ENCODE peak calls at places on chromosomes 13 and 19, in six cellular contexts. I is AG10803, Y is AG09309, W is GM10248, N is Calu3, V is IMR-90. R is an unnamed sample.

GRCh38 chr19:56707821-56708220 is 36.3 kb upstream of the ZNF835 start:
- DNase-seq in W (no peak), I (no peak), Y (no peak), V (no peak), N (no peak), R (no peak)

GRCh38 chr13:42762251-42762650 is 19.1 kb upstream of the FAM216B start:
- DNase-seq in Y (no peak), W (no peak), V (peak), N (no peak), I (no peak), R (no peak)

GRCh38 chr13:48317511-48317981 is 14.0 kb downstream of the RB1 start:
- DNase-seq in I (no peak), W (no peak), N (no peak), V (no peak), Y (no peak), R (no peak)

GRCh38 chr19:23262892-23263291 is 12.7 kb upstream of the ZNF724 start:
- DNase-seq in I (no peak), N (no peak), Y (no peak), V (no peak), W (no peak), R (no peak)

GRCh38 chr13:113599396-113599795 is 14.8 kb downstream of the TFDP1 start:
- DNase-seq in I (no peak), Y (no peak), V (no peak), W (no peak), N (no peak), R (no peak)

GRCh38 chr19:15812059-15812722 is 3.3 kb downstream of the OR10H1 start:
- DNase-seq in I (peak), V (no peak), Y (no peak), W (no peak), N (no peak), R (peak)

GRCh38 chr19:46020819-46021125 is 2.1 kb downstream of the PGLYRP1 start:
- DNase-seq in W (no peak), I (no peak), N (no peak), Y (no peak), V (no peak), R (no peak)

GRCh38 chr13:28537149-28537548 is 42.2 kb upstream of the FLT1 start:
- DNase-seq in W (no peak), Y (no peak), N (no peak), V (no peak), I (no peak), R (no peak)

GRCh38 chr19:15934332-15935078 is at the start of gene CYP4F11:
- DNase-seq in I (no peak), N (peak), W (no peak), V (no peak), Y (no peak), R (no peak)

GRCh38 chr19:16654621-16655020 is 5.3 kb downstream of the SMIM7 start:
- DNase-seq in I (no peak), N (no peak), V (no peak), W (no peak), Y (no peak), R (no peak)

GRCh38 chr19:34575206-34575605 is 93.6 kb downstream of the WTIP start:
- DNase-seq in V (no peak), W (no peak), Y (no peak), N (no peak), I (no peak), R (no peak)

GRCh38 chr19:16051254-16052025 is 24.9 kb upstream of the TPM4 start:
- DNase-seq in N (no peak), I (no peak), V (no peak), Y (no peak), W (peak), R (peak)

GRCh38 chr19:43464089-43464775 is 1.2 kb downstream of the LYPD3 start:
- DNase-seq in W (peak), I (no peak), Y (no peak), N (peak), V (no peak), R (no peak)

GRCh38 chr19:2035590-2035991 is 15.5 kb downstream of the MKNK2 start:
- DNase-seq in V (no peak), I (no peak), Y (no peak), N (no peak), W (no peak), R (no peak)

GRCh38 chr19:57807541-57807940 is 7.2 kb downstream of the ZNF552 start:
- DNase-seq in W (no peak), I (peak), Y (no peak), N (no peak), V (no peak), R (no peak)

GRCh38 chr13:31053098-31053497 is 108.6 kb downstream of the HSPH1 start:
- DNase-seq in N (peak), W (no peak), Y (no peak), I (peak), V (peak), R (no peak)

GRCh38 chr13:31067416-31068118 is 94.1 kb downstream of the HSPH1 start:
- DNase-seq in Y (peak), W (no peak), N (no peak), I (peak), V (peak), R (peak)

GRCh38 chr13:113121183-113121927 is 1.2 kb upstream of the F10 start:
- DNase-seq in N (no peak), Y (no peak), I (no peak), V (no peak), W (no peak), R (no peak)

GRCh38 chr13:42807236-42807635 is 25.9 kb downstream of the FAM216B start:
- DNase-seq in N (no peak), I (peak), V (peak), W (no peak), Y (no peak), R (no peak)

GRCh38 chr19:932647-933552 is 7.1 kb downstream of the ARID3A start:
- DNase-seq in W (peak), Y (peak), I (peak), N (peak), V (peak), R (peak)

GRCh38 chr19:40165362-40165937 is 25.8 kb upstream of the MAP3K10 start:
- DNase-seq in N (peak), I (peak), V (no peak), W (peak), Y (no peak), R (peak)

GRCh38 chr13:29170451-29171082 is 350.4 kb downstream of the MTUS2 start:
- DNase-seq in I (no peak), N (no peak), V (no peak), Y (no peak), W (no peak), R (no peak)

GRCh38 chr19:49973987-49974386 is 13.0 kb upstream of the SIGLEC11 start:
- DNase-seq in V (no peak), W (no peak), Y (no peak), N (no peak), I (no peak), R (no peak)

GRCh38 chr13:91111476-91112190 is 235.9 kb upstream of the MIR17HG start:
- DNase-seq in N (no peak), V (no peak), W (no peak), I (no peak), Y (no peak), R (no peak)

GRCh38 chr19:37304190-37304883 is 66.6 kb upstream of the ZNF527 start:
- DNase-seq in V (no peak), W (no peak), I (no peak), N (no peak), Y (no peak), R (no peak)

GRCh38 chr13:77859450-77859849 is 59.2 kb downstream of the EDNRB start:
- DNase-seq in V (peak), Y (no peak), N (no peak), W (no peak), I (peak), R (no peak)

GRCh38 chr19:4328243-4328990 is 10.2 kb downstream of the STAP2 start:
- DNase-seq in I (peak), Y (no peak), W (peak), V (peak), N (no peak), R (peak)

GRCh38 chr13:98717256-98717655 is 35.2 kb downstream of the SLC15A1 start:
- DNase-seq in I (no peak), W (no peak), N (no peak), V (no peak), Y (no peak), R (no peak)

GRCh38 chr19:42242071-42242511 is 311 bp downstream of the GSK3A start:
- DNase-seq in I (peak), N (peak), Y (no peak), W (no peak), V (no peak), R (peak)

GRCh38 chr13:40283666-40284065 is 382.8 kb downstream of the FOXO1 start:
- DNase-seq in W (no peak), Y (no peak), I (no peak), N (no peak), V (no peak), R (no peak)

GRCh38 chr19:13795595-13796300 is 505 bp downstream of the ZSWIM4 start:
- DNase-seq in W (peak), V (peak), N (peak), Y (no peak), I (peak), R (peak)

GRCh38 chr19:13797870-13798269 is 2.6 kb downstream of the ZSWIM4 start:
- DNase-seq in N (peak), Y (peak), V (peak), I (peak), W (no peak), R (no peak)

GRCh38 chr19:13797058-13797440 is 1.8 kb downstream of the ZSWIM4 start:
- DNase-seq in Y (no peak), V (no peak), N (no peak), W (no peak), I (no peak), R (no peak)

GRCh38 chr19:13794752-13795589 is at the start of gene ZSWIM4:
- DNase-seq in Y (peak), V (peak), W (peak), I (peak), N (peak), R (peak)

DNA sequence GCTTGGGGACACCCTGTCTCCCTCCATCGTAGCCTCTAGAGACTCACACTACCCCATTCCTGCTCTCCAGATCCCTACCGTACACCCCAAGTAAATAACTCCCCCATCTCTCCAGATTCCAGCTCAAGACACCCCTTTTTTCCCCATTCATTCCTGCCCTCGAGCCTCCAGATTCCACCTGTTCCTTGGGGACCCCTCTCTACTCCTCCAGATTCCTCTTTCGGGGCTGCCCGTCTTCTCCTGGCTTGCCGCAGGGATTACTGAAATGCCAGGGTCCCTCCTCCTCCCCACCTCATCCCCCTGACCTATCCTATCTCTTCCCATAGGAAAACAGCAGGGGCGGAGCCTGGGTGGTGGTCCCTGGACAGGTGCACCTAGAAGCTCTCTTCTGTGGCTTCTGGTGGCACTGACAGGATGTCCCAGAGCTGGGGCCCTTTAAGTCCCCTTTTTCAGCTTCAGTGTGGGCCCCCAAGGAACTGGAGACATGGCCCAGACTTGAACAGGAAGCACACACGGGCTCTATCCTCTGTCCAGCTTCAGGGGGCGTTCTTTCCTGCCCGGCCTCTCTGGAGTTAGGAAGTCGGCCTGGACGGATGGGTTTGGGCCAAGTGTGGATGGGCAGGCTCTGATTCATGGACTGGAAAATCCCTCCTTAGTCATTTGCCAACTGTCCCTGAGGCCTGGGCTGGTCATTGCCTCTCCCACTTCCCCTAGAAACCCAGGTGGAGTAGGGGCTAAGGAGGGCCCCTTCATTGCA is 1.2 kb downstream of the ZSWIM4 start:
- DNase-seq in W (peak), I (peak), Y (peak), V (peak), N (peak), R (peak)
- TF ChIP-seq CTCF in W (no peak), I (peak), Y (peak), V (peak), N (no peak), R (no peak)

GRCh38 chr13:51303063-51303552 is 36.4 kb upstream of the SERPINE3 start:
- DNase-seq in W (no peak), N (no peak), I (no peak), Y (no peak), V (no peak), R (no peak)

GRCh38 chr13:51298812-51299211 is 40.7 kb upstream of the SERPINE3 start:
- DNase-seq in W (no peak), I (no peak), Y (no peak), V (peak), N (no peak), R (no peak)

GRCh38 chr13:51292000-51292550 is 47.4 kb upstream of the SERPINE3 start:
- DNase-seq in N (no peak), W (no peak), I (peak), V (peak), Y (peak), R (no peak)

DNA sequence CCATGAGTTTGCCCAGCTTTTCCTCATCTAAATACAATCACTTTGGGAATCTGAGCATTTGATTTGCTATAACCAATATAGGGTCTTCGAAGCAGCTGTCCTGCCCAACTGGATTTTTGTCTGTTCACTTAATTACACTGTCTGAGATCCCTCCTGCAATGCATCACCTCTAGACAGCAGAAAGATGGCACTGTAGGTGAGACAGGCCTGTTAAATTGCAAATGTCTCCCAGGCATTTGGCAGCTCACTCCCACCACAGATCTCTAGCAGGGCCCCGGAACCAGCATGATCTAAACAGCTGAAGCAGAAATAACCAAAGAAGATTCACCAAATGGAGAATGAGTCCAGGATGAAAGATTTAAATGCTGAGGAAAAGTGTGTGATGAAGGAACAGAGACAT is 41.9 kb upstream of the SERPINE3 start:
- DNase-seq in V (no peak), N (no peak), Y (no peak), W (no peak), I (no peak), R (no peak)
- TF ChIP-seq CTCF in V (no peak), N (no peak), Y (no peak), W (peak), I (no peak), R (no peak)

GRCh38 chr19:54357381-54357780 is 7.3 kb downstream of the LAIR1 start:
- DNase-seq in V (no peak), N (no peak), I (no peak), Y (no peak), W (no peak), R (no peak)
- TF ChIP-seq CTCF in V (no peak), N (no peak), I (no peak), Y (no peak), W (no peak), R (no peak)

DNA sequence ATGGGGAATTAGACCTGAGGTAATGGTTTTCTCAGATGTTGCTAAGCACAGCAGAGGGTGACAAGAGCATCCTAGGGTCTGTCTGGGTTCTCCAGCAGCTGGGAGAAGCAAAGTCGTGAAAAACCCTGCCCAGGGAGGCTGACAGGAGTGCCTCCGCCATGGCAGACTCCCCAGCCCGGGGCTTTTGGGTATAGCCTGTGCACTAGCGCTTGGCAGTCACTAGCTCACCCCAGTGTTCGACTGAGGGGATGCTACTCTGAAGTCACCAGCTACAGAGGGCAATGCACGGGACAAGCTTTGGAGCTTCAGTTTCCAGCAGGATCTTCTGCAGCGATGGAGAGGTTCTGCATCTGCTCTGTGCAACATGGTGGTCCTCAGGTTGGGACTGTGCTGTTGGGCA is 87.5 kb downstream of the ING1 start:
- DNase-seq in V (no peak), N (no peak), I (no peak), Y (no peak), W (no peak), R (peak)
- TF ChIP-seq CTCF in V (no peak), N (no peak), I (no peak), Y (no peak), W (no peak), R (no peak)

DNA sequence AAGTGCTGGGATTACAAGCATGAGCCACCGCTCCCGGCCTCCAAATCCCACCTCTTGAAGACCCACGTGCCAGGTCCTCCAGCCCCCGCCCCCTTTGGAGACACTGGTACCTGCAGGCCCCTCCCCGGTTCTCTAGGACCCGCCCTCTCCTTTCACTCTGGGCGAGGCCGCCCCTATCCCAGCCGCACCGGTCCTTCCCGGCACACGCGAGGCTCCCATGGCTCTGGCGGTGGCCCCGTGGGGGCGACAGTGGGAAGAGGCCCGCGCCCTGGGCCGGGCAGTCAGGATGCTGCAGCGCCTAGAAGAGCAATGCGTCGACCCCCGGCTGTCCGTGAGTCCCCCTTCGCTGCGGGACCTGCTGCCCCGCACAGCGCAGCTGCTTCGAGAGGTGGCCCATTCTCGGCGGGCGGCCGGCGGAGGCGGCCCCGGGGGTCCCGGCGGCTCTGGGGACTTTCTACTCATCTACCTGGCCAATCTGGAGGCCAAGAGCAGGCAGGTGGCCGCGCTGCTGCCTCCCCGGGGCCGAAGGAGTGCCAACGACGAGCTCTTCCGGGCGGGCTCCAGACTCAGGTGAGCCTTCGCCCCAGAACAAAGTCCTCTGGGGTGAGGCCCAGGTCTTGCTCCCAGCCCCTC is at the start of gene CBLC:
- DNase-seq in W (peak), Y (no peak), I (no peak), N (peak), V (no peak), R (no peak)
- TF ChIP-seq CTCF in W (no peak), Y (no peak), I (no peak), N (no peak), V (no peak), R (no peak)

R was measured in activated CD8-positive, alpha-beta T cell treated with anti-CD3 and anti-CD28 coated beads for 36 hours.